ENCODE peak calls at places on chromosomes 2 and 18, in five cellular contexts. T is activated CD4-positive, alpha-beta T cell treated with anti-CD3 and anti-CD28 coated beads for 36 hours; R is AG08396; Y is T47D; C is IMR-90. A is an unnamed sample.

GRCh38 chr2:189683348-189683747 is 8.9 kb downstream of the ANKAR start:
- DNase-seq in R (no peak), C (peak; percentile 13), Y (no peak), T (peak; percentile 39), A (no peak)

GRCh38 chr2:20221169-20221938 is 3.6 kb downstream of the SDC1 start:
- DNase-seq in C (peak; percentile 73), R (peak; percentile 70), T (no peak), Y (no peak), A (peak; percentile 33)

GRCh38 chr2:5474716-5475115 is 217.5 kb upstream of the SOX11 start:
- DNase-seq in Y (peak; percentile 28), T (no peak), R (no peak), C (no peak), A (no peak)

GRCh38 chr2:200703132-200703925 is 108.4 kb upstream of the BZW1 start:
- DNase-seq in C (peak; percentile 80), Y (peak; percentile 76), R (peak; percentile 38), T (peak; percentile 61), A (peak; percentile 90)

GRCh38 chr2:166957686-166958085 is 69.4 kb downstream of the XIRP2 start:
- DNase-seq in T (no peak), Y (no peak), C (peak; percentile 64), R (no peak), A (no peak)

GRCh38 chr2:25304339-25304728 is 37.4 kb downstream of the DNMT3A start:
- DNase-seq in Y (no peak), C (peak; percentile 26), T (no peak), R (no peak), A (peak; percentile 58)

GRCh38 chr2:226656367-226656766 is 143.3 kb downstream of the IRS1 start:
- DNase-seq in T (no peak), Y (no peak), R (no peak), C (no peak), A (no peak)

GRCh38 chr2:165868211-165868610 is 74.2 kb upstream of the GALNT3 start:
- DNase-seq in R (no peak), T (no peak), C (peak; percentile 36), Y (no peak), A (peak; percentile 48)

GRCh38 chr2:160871096-160871495 is 289.1 kb upstream of the TANK start:
- DNase-seq in R (no peak), T (no peak), Y (no peak), C (peak; percentile 5), A (peak; percentile 52)

GRCh38 chr2:31381601-31382000 is 32.9 kb downstream of the XDH start:
- DNase-seq in C (no peak), T (no peak), Y (no peak), R (no peak), A (no peak)

GRCh38 chr2:28869494-28870145 is 489 bp downstream of the TRMT61B start:
- DNase-seq in T (peak; percentile 39), R (peak; percentile 48), C (no peak), Y (no peak), A (no peak)

GRCh38 chr2:188449992-188450391 is 158.3 kb downstream of the GULP1 start:
- DNase-seq in C (no peak), Y (no peak), R (no peak), T (no peak), A (no peak)

GRCh38 chr18:49704334-49704733 is 109.0 kb downstream of the ACAA2 start:
- DNase-seq in Y (no peak), R (no peak), C (no peak), T (no peak), A (peak; percentile 65)

A was measured in fibroblast of pulmonary artery.